ENCODE peak calls at places on chromosomes 6 and 20, in six cellular contexts. D is foreskin fibroblast; H is spleen; V is epithelial cell of esophagus; A is effector CD4-positive, alpha-beta T cell; O is RWPE1. K is an unnamed sample.

GRCh38 chr20:7285918-7286556 is 518.6 kb downstream of the BMP2 start:
- DNase-seq in V (peak), D (peak), H (no peak), A (no peak), O (peak), K (no peak)

GRCh38 chr6:165662671-165663282 is at the start of gene PDE10A:
- DNase-seq in V (peak), O (no peak), H (no peak), A (no peak), D (no peak), K (no peak)

GRCh38 chr20:8250539-8251200 is 118.6 kb downstream of the PLCB1 start:
- DNase-seq in V (no peak), H (no peak), D (no peak), O (no peak), A (no peak), K (no peak)

GRCh38 chr20:54172532-54172855 is 1.3 kb downstream of the CYP24A1 start:
- DNase-seq in O (no peak), A (no peak), H (no peak), D (no peak), V (no peak), K (no peak)

GRCh38 chr6:133951881-133952814 is 876 bp upstream of the TBPL1 start:
- DNase-seq in H (peak), D (peak), O (peak), A (peak), V (peak), K (peak)

GRCh38 chr6:124669713-124670480 is 292.3 kb upstream of the RNF217 start:
- DNase-seq in H (no peak), A (no peak), O (no peak), D (no peak), V (no peak), K (no peak)

GRCh38 chr6:16338577-16339262 is 100.3 kb downstream of the GMPR start:
- DNase-seq in D (peak), V (peak), A (no peak), O (peak), H (no peak), K (peak)

GRCh38 chr20:36116813-36117441 is 37.6 kb upstream of the EPB41L1 start:
- DNase-seq in D (peak), O (peak), A (no peak), H (no peak), V (peak), K (no peak)

GRCh38 chr20:8360035-8360434 is 228.0 kb downstream of the PLCB1 start:
- DNase-seq in A (no peak), V (no peak), O (no peak), H (no peak), D (no peak), K (no peak)